ENCODE peak calls at places on chromosomes 1 and 21, in five cellular contexts. C is heart right ventricle; Q is activated T-cell treated with anti-CD3 and anti-CD28 coated beads, Interleukin-2, amount 50 U/mL, for 4 hours; A is IMR-90; Y is left cardiac atrium. T is an unnamed sample.

GRCh38 chr1:109294481-109294880 is 11.5 kb upstream of the PSRC1 start:
- ATAC-seq in Y (no peak), Q (no peak), A (no peak), C (no peak), T (no peak)

GRCh38 chr1:172949096-172949495 is 101.6 kb downstream of the TNFSF18 start:
- ATAC-seq in C (no peak), A (no peak), Y (no peak), Q (no peak), T (no peak)

GRCh38 chr1:81254560-81254959 is 546.2 kb upstream of the ADGRL2 start:
- ATAC-seq in Q (no peak), A (peak; percentile 32), Y (no peak), C (no peak), T (no peak)

GRCh38 chr1:246427611-246428010 is 79.5 kb downstream of the SMYD3 start:
- ATAC-seq in Q (no peak), Y (no peak), C (no peak), A (no peak), T (peak; percentile 33)

GRCh38 chr21:45374826-45375455 is 30.0 kb upstream of the COL18A1 start:
- ATAC-seq in A (no peak), C (no peak), Q (no peak), Y (no peak), T (no peak)

GRCh38 chr1:38738207-38738606 is 121.4 kb downstream of the RRAGC start:
- ATAC-seq in C (no peak), A (no peak), Q (no peak), Y (no peak), T (no peak)

GRCh38 chr1:110211503-110212164 is 1.5 kb downstream of the KCNC4 start:
- ATAC-seq in C (no peak), Q (peak; percentile 1), A (no peak), Y (no peak), T (peak; percentile 2)

GRCh38 chr1:78092686-78093085 is 46.9 kb downstream of the GIPC2 start:
- ATAC-seq in Q (no peak), C (no peak), A (no peak), Y (no peak), T (no peak)

GRCh38 chr1:10899490-10900264 is 103.2 kb upstream of the CASZ1 start:
- ATAC-seq in Y (no peak), A (no peak), Q (no peak), C (no peak), T (no peak)

GRCh38 chr1:53725238-53725689 is 13.7 kb downstream of the GLIS1 start:
- ATAC-seq in C (peak; percentile 25), A (peak; percentile 84), Y (peak; percentile 32), Q (no peak), T (no peak)

GRCh38 chr1:230067441-230067870 is 418 bp downstream of the GALNT2 start:
- ATAC-seq in C (peak; percentile 35), Q (peak; percentile 32), A (peak; percentile 42), Y (peak; percentile 53), T (peak; percentile 18)

GRCh38 chr1:43101061-43101460 is 71.0 kb downstream of the EBNA1BP2 start:
- ATAC-seq in A (no peak), Y (peak; percentile 49), C (peak; percentile 67), Q (no peak), T (no peak)

GRCh38 chr1:235835226-235835625 is 31.5 kb downstream of the LYST start:
- ATAC-seq in C (peak; percentile 79), Y (peak; percentile 82), Q (no peak), A (peak; percentile 57), T (no peak)

GRCh38 chr1:119766374-119766794 is 2.3 kb downstream of the HMGCS2 start:
- ATAC-seq in Q (no peak), A (peak; percentile 29), C (peak; percentile 52), Y (peak; percentile 72), T (no peak)

GRCh38 chr1:168772428-168772827 is 43.4 kb upstream of the DPT start:
- ATAC-seq in Y (no peak), A (no peak), Q (no peak), C (no peak), T (no peak)

GRCh38 chr1:89945852-89946476 is 48.9 kb upstream of the ZNF326 start:
- ATAC-seq in Q (peak; percentile 14), A (peak; percentile 40), Y (no peak), C (no peak), T (peak; percentile 96)

GRCh38 chr1:167927075-167927754 is 9.3 kb upstream of the DCAF6 start:
- ATAC-seq in Y (no peak), C (no peak), Q (no peak), A (no peak), T (no peak)

GRCh38 chr1:212179394-212180076 is 105.7 kb upstream of the PPP2R5A start:
- ATAC-seq in A (peak; percentile 99), C (peak; percentile 18), Y (peak; percentile 56), Q (no peak), T (peak; percentile 98)

GRCh38 chr1:41500378-41500777 is 15.9 kb upstream of the EDN2 start:
- ATAC-seq in A (no peak), Q (no peak), C (peak; percentile 32), Y (peak; percentile 64), T (no peak)

GRCh38 chr21:15362458-15362857 is 297.7 kb upstream of the NRIP1 start:
- ATAC-seq in A (no peak), Q (no peak), Y (no peak), C (no peak), T (no peak)

GRCh38 chr21:15566692-15567091 is 163.1 kb upstream of the USP25 start:
- ATAC-seq in A (no peak), C (no peak), Q (no peak), Y (no peak), T (no peak)

GRCh38 chr1:205449750-205450443 is 5.9 kb downstream of the BLACAT1 start:
- ATAC-seq in C (no peak), A (peak; percentile 80), Q (peak; percentile 86), Y (peak; percentile 87), T (peak; percentile 95)

GRCh38 chr1:109477821-109478220 is 5.9 kb upstream of the ATXN7L2 start:
- ATAC-seq in Y (no peak), A (no peak), C (no peak), Q (no peak), T (no peak)

GRCh38 chr1:41901551-41901950 is 17.2 kb downstream of the HIVEP3 start:
- ATAC-seq in Y (peak; percentile 30), A (peak; percentile 22), Q (no peak), C (no peak), T (no peak)

GRCh38 chr1:234589064-234589765 is 20.8 kb downstream of the IRF2BP2 start:
- ATAC-seq in Y (peak; percentile 72), Q (no peak), A (no peak), C (peak; percentile 57), T (no peak)

GRCh38 chr1:246162560-246162959 is 344.5 kb downstream of the SMYD3 start:
- ATAC-seq in C (no peak), Q (no peak), Y (no peak), A (no peak), T (no peak)

GRCh38 chr1:41285818-41286217 is 43.7 kb upstream of the SCMH1 start:
- ATAC-seq in C (peak; percentile 15), Y (peak; percentile 37), A (no peak), Q (no peak), T (no peak)

T was measured in activated T-helper 17 cell treated with anti-CD3 and anti-CD28 coated beads, Interleukin-2, amount 50 U/mL, for 72 hours.